ENCODE peak calls at places on chromosomes 11 and 22, in four cellular contexts. T is HEK293T, C is K562, S is GM12878. G is an unnamed sample.

GRCh38 chr11:44080951-44081350 is 14.5 kb upstream of the EXT2 start:
- DNase-seq in T (no peak), C (no peak), S (no peak), G (no peak)

GRCh38 chr11:118612378-118612777 is 5.0 kb downstream of the PHLDB1 start:
- DNase-seq in T (no peak), C (no peak), S (no peak), G (no peak)

GRCh38 chr22:25475554-25476022 is 88.9 kb upstream of the GRK3 start:
- DNase-seq in T (no peak), C (no peak), S (no peak), G (no peak)

GRCh38 chr11:127307700-127308099 is 307.1 kb upstream of the KIRREL3 start:
- DNase-seq in T (no peak), C (no peak), S (no peak), G (no peak)

GRCh38 chr11:59053387-59053786 is 32.7 kb upstream of the GLYATL1B start:
- DNase-seq in T (peak), C (peak), S (no peak), G (peak)

GRCh38 chr11:121431820-121432526 is 20.1 kb upstream of the SORL1 start:
- DNase-seq in T (no peak), C (no peak), S (no peak), G (no peak)

GRCh38 chr22:36966851-36967535 is 52.3 kb downstream of the TST start:
- DNase-seq in T (no peak), C (no peak), S (no peak), G (no peak)

GRCh38 chr22:50621948-50622722 is 5.8 kb downstream of the ARSA start:
- DNase-seq in T (no peak), C (no peak), S (peak), G (no peak)

GRCh38 chr11:67630943-67631331 is 1.2 kb upstream of the NUDT8 start:
- DNase-seq in T (no peak), C (no peak), S (no peak), G (no peak)

GRCh38 chr22:43015677-43016042 is 711 bp upstream of the PACSIN2 start:
- DNase-seq in T (no peak), C (no peak), S (no peak), G (no peak)

GRCh38 chr11:112478806-112479205 is 218.1 kb upstream of the PLET1 start:
- DNase-seq in T (no peak), C (no peak), S (no peak), G (no peak)

GRCh38 chr11:128663824-128664223 is 30.0 kb upstream of the FLI1 start:
- DNase-seq in T (no peak), C (no peak), S (no peak), G (no peak)

GRCh38 chr22:37607010-37607911 is 1.4 kb upstream of the GGA1 start:
- DNase-seq in T (peak), C (peak), S (peak), G (peak)

GRCh38 chr22:40345801-40346177 is 511 bp upstream of the ADSL start:
- DNase-seq in T (peak), C (peak), S (no peak), G (peak)

GRCh38 chr11:83292709-83293435 is 6.7 kb upstream of the CCDC90B start:
- DNase-seq in T (peak), C (peak), S (no peak), G (peak)

GRCh38 chr11:15800121-15800800 is 556.1 kb downstream of the SOX6 start:
- DNase-seq in T (no peak), C (no peak), S (no peak), G (no peak)

GRCh38 chr11:117097567-117098268 is 510 bp downstream of the SIK3 start:
- DNase-seq in T (peak), C (peak), S (no peak), G (no peak)

GRCh38 chr11:107076832-107077231 is 58.6 kb upstream of the GUCY1A2 start:
- DNase-seq in T (no peak), C (no peak), S (no peak), G (no peak)

GRCh38 chr11:134566311-134566710 is 154.3 kb upstream of the B3GAT1 start:
- DNase-seq in T (no peak), C (no peak), S (no peak), G (no peak)

GRCh38 chr11:29328961-29329441 is 687.8 kb downstream of the KCNA4 start:
- DNase-seq in T (peak), C (no peak), S (no peak), G (peak)

GRCh38 chr11:113628912-113629311 is 77.2 kb downstream of the TMPRSS5 start:
- DNase-seq in T (no peak), C (no peak), S (no peak), G (no peak)

GRCh38 chr22:30302810-30303138 is 13.5 kb upstream of the CASTOR1 start:
- DNase-seq in T (no peak), C (no peak), S (no peak), G (no peak)

GRCh38 chr22:25137577-25138525 is 61.8 kb upstream of the CRYBB3 start:
- DNase-seq in T (peak), C (peak), S (peak), G (no peak)

GRCh38 chr22:24510694-24511625 is 15.8 kb downstream of the UPB1 start:
- DNase-seq in T (no peak), C (peak), S (no peak), G (peak)

GRCh38 chr11:64263947-64264317 is 12.6 kb downstream of the PLCB3 start:
- DNase-seq in T (no peak), C (no peak), S (no peak), G (no peak)

GRCh38 chr11:122650619-122651018 is 4.9 kb upstream of the UBASH3B start:
- DNase-seq in T (no peak), C (no peak), S (no peak), G (no peak)

GRCh38 chr11:120424185-120424969 is 87.2 kb upstream of the GRIK4 start:
- DNase-seq in T (no peak), C (no peak), S (no peak), G (no peak)

GRCh38 chr11:26806209-26806608 is 84.3 kb upstream of the SLC5A12 start:
- DNase-seq in T (no peak), C (no peak), S (no peak), G (no peak)

GRCh38 chr11:115497303-115497702 is 6.9 kb downstream of the CADM1 start:
- DNase-seq in T (no peak), C (no peak), S (peak), G (peak)

GRCh38 chr22:30235687-30236170 is 10.8 kb downstream of the LIF start:
- DNase-seq in T (no peak), C (no peak), S (no peak), G (no peak)

GRCh38 chr11:68031136-68031459 is 617 bp downstream of the NDUFS8 start:
- DNase-seq in T (no peak), C (no peak), S (no peak), G (no peak)

GRCh38 chr11:27963370-27963769 is 144.6 kb downstream of the KIF18A start:
- DNase-seq in T (peak), C (no peak), S (no peak), G (no peak)

GRCh38 chr11:103696130-103696529 is 340.3 kb upstream of the DDI1 start:
- DNase-seq in T (no peak), C (no peak), S (no peak), G (no peak)

DNA sequence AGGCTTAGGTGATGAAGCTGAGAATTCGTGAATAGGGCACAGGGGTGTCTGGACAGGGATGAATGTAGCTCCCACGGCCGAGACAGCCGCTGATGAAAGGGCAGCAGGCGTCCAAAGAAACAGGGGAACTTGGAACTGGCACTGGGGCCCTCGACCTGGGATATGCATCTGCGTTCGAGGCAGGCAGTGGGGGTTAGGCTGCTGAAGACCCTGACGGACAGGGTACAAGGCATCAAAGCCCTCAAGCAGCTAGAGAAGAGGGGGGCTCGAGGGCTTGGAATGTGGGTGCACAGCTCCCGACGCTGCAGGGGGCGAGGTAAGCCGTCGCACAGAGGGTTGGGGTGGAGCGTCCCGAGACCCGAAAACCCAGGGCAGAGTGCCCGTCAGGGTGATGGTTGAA is 6.9 kb upstream of the SYT8 start:
- DNase-seq in T (no peak), C (no peak), S (no peak), G (no peak)
- TF ChIP-seq FOXM1 in T (no peak), C (no peak), S (no peak), G (no peak)

GRCh38 chr11:61682093-61682732 is 2.0 kb downstream of the DAGLA start:
- DNase-seq in T (no peak), C (no peak), S (no peak), G (peak)
- TF ChIP-seq FOXM1 in T (no peak), C (no peak), S (no peak), G (no peak)

GRCh38 chr22:20745177-20745576 is 28.7 kb upstream of the SERPIND1 start:
- DNase-seq in T (no peak), C (no peak), S (no peak), G (no peak)
- TF ChIP-seq FOXM1 in T (no peak), C (no peak), S (no peak), G (no peak)

GRCh38 chr22:44620129-44620840 is 81.7 kb upstream of the PRR5 start:
- DNase-seq in T (no peak), C (peak), S (no peak), G (peak)
- TF ChIP-seq FOXM1 in T (no peak), C (no peak), S (no peak), G (no peak)

DNA sequence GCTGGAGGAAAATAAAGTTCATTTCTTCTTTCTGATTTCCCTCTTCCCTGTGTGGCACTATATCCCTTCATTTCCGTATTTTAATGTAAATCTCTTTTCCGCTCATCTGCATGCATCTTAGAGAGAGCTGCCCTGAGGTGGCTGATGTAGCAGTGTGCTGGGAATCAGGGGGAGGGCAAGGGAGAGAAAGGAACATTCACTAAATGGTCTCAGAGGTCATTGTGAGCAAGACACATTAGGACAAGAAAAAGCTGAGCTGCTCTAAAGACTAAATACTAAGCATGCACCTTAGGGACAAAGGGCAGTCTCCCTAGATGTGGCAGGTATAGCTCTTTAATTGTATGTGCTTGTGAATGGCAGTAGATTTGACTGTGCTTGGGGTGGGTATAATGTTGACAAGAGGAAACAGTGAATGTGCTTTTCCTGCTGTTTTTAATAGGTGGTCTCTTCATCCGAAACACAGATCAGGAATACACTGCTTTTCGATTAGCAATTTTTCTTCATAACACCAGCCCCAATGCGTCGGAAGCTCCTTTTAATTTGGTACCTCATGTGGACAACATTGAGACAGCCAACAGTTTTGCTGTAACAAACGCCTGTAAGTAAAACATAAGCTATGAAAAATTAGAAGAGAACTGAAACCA is 2.1 kb downstream of the GRIA4 start:
- DNase-seq in T (no peak), C (no peak), S (no peak), G (no peak)
- TF ChIP-seq FOXM1 in T (no peak), C (no peak), S (no peak), G (no peak)